ENCODE peak calls at places on chromosomes 11 and 22, in eight cellular contexts. N, Y, S, W, J, O, E and C are unnamed samples.

GRCh38 chr11:10911907-10912306 is 54.1 kb upstream of the ZBED5 start:
- DNase-seq in S (no peak), N (no peak), Y (no peak), J (no peak), W (no peak), E (no peak), O (no peak), C (no peak)

GRCh38 chr11:66891849-66892660 is 35.2 kb downstream of the LRFN4 start:
- DNase-seq in N (no peak), W (peak; percentile 70), O (peak; percentile 54), J (no peak), Y (no peak), E (peak; percentile 95), S (peak; percentile 96), C (no peak)

GRCh38 chr11:80899381-80899780 is 1458.6 kb upstream of the TENM4 start:
- DNase-seq in N (no peak), J (no peak), O (no peak), E (no peak), W (no peak), Y (no peak), S (no peak), C (no peak)

GRCh38 chr11:130451261-130452019 is 3.0 kb downstream of the ADAMTS15 start:
- DNase-seq in J (no peak), S (no peak), Y (no peak), N (no peak), O (no peak), E (no peak), W (peak; percentile 63), C (no peak)

GRCh38 chr11:119222308-119222707 is 16.2 kb downstream of the CBL start:
- DNase-seq in W (no peak), O (no peak), S (no peak), N (no peak), J (no peak), Y (no peak), E (no peak), C (no peak)

GRCh38 chr11:20156876-20157613 is 3.2 kb downstream of the DBX1 start:
- DNase-seq in O (no peak), E (no peak), Y (no peak), W (no peak), S (no peak), J (peak; percentile 78), N (no peak), C (no peak)

GRCh38 chr11:19071255-19071654 is 10.7 kb upstream of the MRGPRX2 start:
- DNase-seq in E (peak; percentile 86), W (peak; percentile 72), S (peak; percentile 77), N (peak; percentile 75), O (peak; percentile 29), J (no peak), Y (no peak), C (no peak)

GRCh38 chr11:12508151-12508740 is 130.9 kb downstream of the PARVA start:
- DNase-seq in J (no peak), E (no peak), O (no peak), W (no peak), S (no peak), N (no peak), Y (peak; percentile 75), C (no peak)

GRCh38 chr11:74559110-74559933 is 33.1 kb upstream of the POLD3 start:
- DNase-seq in Y (no peak), W (no peak), O (no peak), N (no peak), S (no peak), J (no peak), E (no peak), C (no peak)

GRCh38 chr11:114175706-114176105 is 116.2 kb downstream of the ZBTB16 start:
- DNase-seq in S (no peak), N (no peak), E (no peak), W (no peak), J (no peak), Y (no peak), O (no peak), C (no peak)

GRCh38 chr11:121929581-121929980 is 186.4 kb downstream of the BLID start:
- DNase-seq in N (no peak), E (no peak), O (no peak), J (no peak), S (no peak), W (no peak), Y (peak; percentile 90), C (no peak)

GRCh38 chr22:33000342-33001280 is 57.6 kb downstream of the SYN3 start:
- DNase-seq in W (peak; percentile 31), O (no peak), N (peak; percentile 92), E (peak; percentile 56), Y (peak; percentile 91), S (no peak), J (no peak), C (no peak)

GRCh38 chr11:19525276-19525675 is 187.4 kb upstream of the NAV2 start:
- DNase-seq in E (no peak), J (no peak), N (no peak), W (no peak), S (no peak), Y (no peak), O (no peak), C (no peak)

GRCh38 chr11:67662806-67663514 is 11.5 kb downstream of the ALDH3B2 start:
- DNase-seq in N (no peak), W (no peak), Y (no peak), S (no peak), O (no peak), J (no peak), E (no peak), C (no peak)

GRCh38 chr22:35618427-35619223 is 1.5 kb upstream of the MB start:
- DNase-seq in S (no peak), E (no peak), Y (no peak), O (no peak), J (no peak), W (no peak), N (no peak), C (no peak)

GRCh38 chr11:125376856-125377255 is 119.2 kb downstream of the FEZ1 start:
- DNase-seq in E (no peak), Y (no peak), N (no peak), S (no peak), J (no peak), O (no peak), W (no peak), C (no peak)
- TF ChIP-seq POLR2AphosphoS5 in E (no peak), Y (no peak), N (no peak), S (no peak), J (no peak), O (no peak), W (no peak), C (no peak)

GRCh38 chr11:65013692-65014145 is 241 bp upstream of the ARL2 start:
- DNase-seq in J (peak; percentile 96), E (peak; percentile 95), Y (no peak), N (no peak), W (peak; percentile 89), S (peak; percentile 80), O (peak; percentile 80), C (no peak)
- TF ChIP-seq POLR2A in J (peak; percentile 46), E (peak; percentile 67), Y (peak; percentile 31), N (no peak), W (no peak), S (no peak), O (peak; percentile 20), C (peak; percentile 22)

GRCh38 chr22:30027169-30027568 is 53.1 kb upstream of the HORMAD2 start:
- DNase-seq in Y (no peak), E (no peak), W (peak; percentile 64), J (no peak), O (no peak), N (no peak), S (peak; percentile 13), C (no peak)
- H3K27ac ChIP-seq in Y (no peak overlapping the region), E (no peak overlapping the region), W (peak overlapping the region; percentile 60), J (no peak overlapping the region), O (peak overlapping the region; percentile 45), N (no peak overlapping the region), S (no peak overlapping the region), C (no peak overlapping the region)

DNA sequence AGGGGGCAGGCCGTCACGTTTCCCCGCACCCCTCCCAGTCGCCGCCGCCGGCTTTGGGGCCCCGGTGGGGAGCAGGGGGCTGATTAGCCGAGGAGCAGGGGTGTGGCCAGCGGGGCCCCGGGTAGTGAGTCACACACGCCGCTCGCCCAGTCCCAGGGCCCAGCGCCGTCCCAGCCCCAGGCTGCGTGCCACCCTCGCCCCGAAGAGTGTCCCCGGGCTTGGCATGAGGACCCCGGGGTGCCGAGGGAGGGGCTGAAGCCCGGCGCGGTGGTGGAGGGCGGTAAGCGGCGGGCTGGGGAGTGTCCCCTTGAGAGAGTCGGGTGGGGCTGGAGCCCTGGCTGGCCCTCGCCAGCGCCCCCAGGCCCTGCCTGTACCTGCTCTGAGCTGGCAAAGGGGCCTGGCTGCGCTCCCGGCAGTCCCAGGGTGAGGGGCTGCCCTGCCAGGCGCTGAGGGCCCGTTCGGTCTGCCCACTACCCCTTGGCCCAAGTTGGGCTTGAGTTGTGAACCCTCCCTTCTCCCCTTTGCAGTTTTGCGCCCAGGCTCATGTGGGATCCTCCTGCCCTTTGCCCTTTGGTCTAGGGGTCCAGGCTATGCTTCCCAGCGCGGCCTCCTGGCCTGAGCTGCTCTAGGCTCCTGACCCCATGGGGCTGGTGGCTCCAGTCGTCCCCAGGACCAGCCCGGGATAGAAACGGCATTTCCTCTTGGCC is 34.6 kb downstream of the PRDM11 start:
- DNase-seq in E (peak; percentile 37), J (no peak), W (peak; percentile 71), Y (no peak), O (peak; percentile 42), N (no peak), S (peak; percentile 31), C (no peak)
- TF ChIP-seq POLR2AphosphoS5 in E (no peak), J (peak; percentile 47), W (no peak), Y (peak; percentile 12), O (no peak), N (no peak), S (peak; percentile 65), C (no peak)

GRCh38 chr22:31102441-31103081 is 4.8 kb downstream of the SELENOM start:
- DNase-seq in N (no peak), S (no peak), O (no peak), J (peak; percentile 62), E (peak; percentile 47), W (peak; percentile 69), Y (peak; percentile 97), C (peak; percentile 98)
- TF ChIP-seq POLR2A in N (no peak), S (no peak), O (no peak), J (no peak), E (no peak), W (no peak), Y (peak; percentile 10), C (no peak)

DNA sequence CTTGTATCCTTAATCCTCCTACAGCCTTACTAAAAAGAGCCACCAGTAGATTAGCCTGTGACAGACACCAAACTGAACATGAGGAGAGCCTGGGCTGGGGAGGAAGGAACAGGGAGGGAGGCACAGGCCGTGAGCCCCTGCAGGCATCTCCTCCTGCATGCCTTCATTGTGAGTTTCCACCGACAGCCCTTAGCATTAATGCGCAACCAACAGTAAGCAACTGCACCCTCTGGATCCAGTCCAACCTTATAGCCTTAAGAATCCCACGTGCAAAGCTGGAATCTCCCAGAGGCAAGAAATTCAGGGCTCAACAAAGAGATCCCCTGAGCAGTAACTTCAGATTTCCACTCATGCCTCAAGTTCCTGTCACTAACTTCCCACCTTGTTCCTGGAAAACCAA is 84.6 kb downstream of the ETS1 start:
- DNase-seq in N (no peak), E (no peak), J (no peak), W (no peak), S (no peak), O (no peak), Y (no peak), C (no peak)
- H3K27ac ChIP-seq in N (no peak overlapping the region), E (no peak overlapping the region), J (peak overlapping the region; percentile 61), W (peak overlapping the region; percentile 35), S (no peak overlapping the region), O (peak overlapping the region; percentile 45), Y (peak overlapping the region; percentile 57), C (peak overlapping the region; percentile 79)

GRCh38 chr11:112580864-112581263 is 320.2 kb upstream of the PLET1 start:
- DNase-seq in E (no peak), J (no peak), Y (peak; percentile 4), W (no peak), S (no peak), N (no peak), O (no peak), C (no peak)
- TF ChIP-seq POLR2AphosphoS5 in E (no peak), J (no peak), Y (no peak), W (no peak), S (no peak), N (no peak), O (no peak), C (no peak)